ENCODE peak calls at places on chromosomes 7 and 10, in four cellular contexts. A is HepG2, P is GM12878, D is H1. R is an unnamed sample. For H3K4me1, the result is how much of the 10 kb centered on the place peaks cover.

GRCh38 chr10:35372329-35372728 is 36.0 kb downstream of the CCNY start:
- DNase-seq in D (no peak), P (no peak), A (no peak), R (no peak)

GRCh38 chr10:133025558-133026090 is 62.1 kb upstream of the ADGRA1 start:
- DNase-seq in P (no peak), A (no peak), D (no peak), R (no peak)

GRCh38 chr7:142438235-142438922 is 180.5 kb upstream of the PRSS58 start:
- DNase-seq in P (no peak), A (peak), D (no peak), R (peak)

GRCh38 chr10:132689721-132690360 is 96.1 kb downstream of the NKX6-2 start:
- DNase-seq in A (no peak), P (no peak), D (no peak), R (no peak)

GRCh38 chr10:50541921-50542320 is 81.8 kb downstream of the SGMS1 start:
- DNase-seq in P (no peak), D (no peak), A (no peak), R (no peak)

GRCh38 chr7:4006687-4007086 is 675.4 kb upstream of the FOXK1 start:
- DNase-seq in P (no peak), A (peak), D (no peak), R (no peak)

GRCh38 chr7:16958724-16959123 is 76.9 kb upstream of the AGR3 start:
- DNase-seq in D (no peak), P (no peak), A (peak), R (no peak)

GRCh38 chr7:129773328-129773731 is 161.8 kb downstream of the NRF1 start:
- DNase-seq in P (no peak), A (no peak), D (no peak), R (no peak)

GRCh38 chr7:150420242-150420641 is 30.2 kb upstream of the GIMAP8 start:
- DNase-seq in A (no peak), D (no peak), P (no peak), R (no peak)

GRCh38 chr7:121079425-121080169 is 91.1 kb downstream of the CPED1 start:
- DNase-seq in A (peak), D (no peak), P (no peak), R (no peak)

GRCh38 chr7:105281966-105282365 is 106.8 kb downstream of the SRPK2 start:
- DNase-seq in D (no peak), A (no peak), P (no peak), R (no peak)

GRCh38 chr10:117425908-117426566 is 50.8 kb upstream of the PDZD8 start:
- DNase-seq in P (no peak), D (no peak), A (no peak), R (no peak)

GRCh38 chr10:80664071-80664680 is 126.5 kb downstream of the SH2D4B start:
- DNase-seq in A (peak), D (peak), P (no peak), R (peak)

GRCh38 chr10:74651565-74651964 is 174.8 kb upstream of the KAT6B start:
- DNase-seq in P (no peak), A (no peak), D (no peak), R (no peak)

GRCh38 chr7:108329514-108329913 is 126.7 kb downstream of the NRCAM start:
- DNase-seq in A (no peak), P (no peak), D (no peak), R (no peak)

GRCh38 chr7:108328174-108328651 is 128.0 kb downstream of the NRCAM start:
- DNase-seq in A (no peak), D (no peak), P (peak), R (no peak)

GRCh38 chr7:108324053-108325038 is 131.9 kb downstream of the NRCAM start:
- DNase-seq in A (no peak), P (no peak), D (no peak), R (no peak)

GRCh38 chr7:108327353-108327752 is 128.9 kb downstream of the NRCAM start:
- DNase-seq in A (no peak), D (no peak), P (no peak), R (no peak)

DNA sequence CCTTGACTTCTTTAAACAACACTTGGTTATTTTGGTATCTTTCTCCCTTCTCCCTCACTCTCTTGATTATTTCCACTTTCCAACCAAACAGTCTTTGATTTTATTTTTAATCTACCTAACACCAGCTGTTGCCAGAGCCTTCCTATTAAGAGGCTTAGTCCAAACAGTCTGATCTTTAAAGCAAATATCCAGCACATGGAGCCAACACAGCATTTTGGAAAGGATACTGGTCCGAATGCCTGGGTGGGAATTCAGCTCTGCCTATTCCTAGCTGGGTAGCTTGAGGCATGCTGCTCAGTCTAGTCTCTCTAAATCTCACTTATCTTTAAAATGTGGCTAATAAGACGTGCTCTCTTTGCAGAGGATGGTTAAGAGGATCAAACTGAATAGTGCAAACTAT is 129.3 kb downstream of the NRCAM start:
- DNase-seq in P (no peak), A (no peak), D (no peak), R (no peak)
- H3K4me1 ChIP-seq in P (under half), A (under half), D (under half), R (under half)

GRCh38 chr7:2012981-2013380 is 219.8 kb downstream of the MAD1L1 start:
- DNase-seq in D (no peak), A (no peak), P (no peak), R (no peak)
- TF ChIP-seq SUZ12 in D (no peak), A (no peak), P (no peak), R (no peak)

DNA sequence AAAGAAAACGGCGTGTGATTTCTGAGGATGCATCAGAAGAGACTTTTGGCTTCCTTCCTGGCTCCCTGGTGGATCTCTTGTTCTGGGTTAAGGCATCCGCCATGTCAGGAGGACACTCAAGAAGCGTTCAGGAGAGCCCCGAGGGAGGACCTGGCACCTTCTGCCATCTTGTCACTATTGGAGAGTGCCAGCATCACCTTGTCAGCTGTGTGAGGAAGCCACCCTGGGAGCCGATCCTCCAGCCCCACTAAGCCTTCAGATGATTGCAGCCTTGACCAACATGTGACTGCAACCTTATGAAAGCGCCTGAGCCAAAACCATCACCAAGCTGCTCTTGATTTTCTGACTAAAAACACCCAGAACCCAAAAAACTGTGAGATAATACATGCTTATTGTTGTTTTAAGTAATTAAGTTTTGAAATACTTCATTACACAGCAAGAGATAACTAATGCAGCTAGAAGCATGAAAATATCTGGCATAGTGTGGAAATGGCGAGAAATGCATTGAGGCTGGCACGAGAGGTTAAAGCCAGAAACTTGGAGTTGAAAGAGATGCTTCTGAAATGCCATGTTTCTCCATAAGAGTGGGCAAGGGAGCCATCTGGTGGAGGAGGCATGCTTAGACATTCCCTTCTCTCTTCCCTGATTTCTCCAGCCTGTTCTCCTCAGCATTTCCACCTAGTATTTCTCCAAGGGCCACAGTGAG is 5.4 kb upstream of the ZFYVE27 start:
- DNase-seq in A (peak), D (no peak), P (no peak), R (no peak)
- H3K4me1 ChIP-seq in A (under half), D (under half), P (under half), R (under half)

DNA sequence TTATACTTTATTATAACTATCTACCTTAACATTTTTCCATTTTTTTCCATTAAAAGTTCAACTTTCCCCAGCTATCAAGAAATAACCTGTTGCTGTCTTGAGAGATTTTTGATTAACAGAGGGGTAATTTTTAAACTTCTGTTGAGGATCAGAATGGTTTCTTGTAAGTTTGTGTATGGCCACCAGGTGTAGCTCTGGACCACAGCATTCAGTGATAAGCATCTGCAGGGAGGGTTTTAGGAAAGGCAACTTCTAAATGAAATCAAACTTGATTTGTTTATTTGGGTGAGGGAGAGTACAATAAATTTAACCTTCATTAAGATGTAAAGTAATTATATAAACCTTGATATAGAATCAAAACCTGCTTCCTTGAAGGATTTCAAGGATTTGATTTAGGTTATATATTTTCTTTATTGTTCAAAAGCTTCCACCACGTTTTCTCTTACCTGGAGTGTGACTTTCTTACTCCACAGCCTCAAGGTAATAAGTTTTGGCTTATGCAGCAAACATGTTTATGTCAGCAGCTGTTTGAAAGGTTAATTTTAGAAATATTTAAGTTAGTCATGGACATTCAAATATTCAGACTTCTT is 153.3 kb downstream of the STK31 start:
- DNase-seq in D (no peak), P (no peak), A (peak), R (peak)
- TF ChIP-seq SUZ12 in D (no peak), P (no peak), A (no peak), R (no peak)

GRCh38 chr10:23449677-23450220 is 10.9 kb downstream of the OTUD1 start:
- DNase-seq in D (no peak), A (no peak), P (no peak), R (no peak)
- H3K4me1 ChIP-seq in D (under half), A (under half), P (under half), R (under half)

GRCh38 chr10:100970076-100970913 is 991 bp downstream of the SEMA4G start:
- DNase-seq in D (no peak), A (peak), P (no peak), R (no peak)

GRCh38 chr10:100968037-100968736 is 1.1 kb upstream of the SEMA4G start:
- DNase-seq in D (no peak), A (no peak), P (no peak), R (no peak)

GRCh38 chr10:100968839-100969174 is 497 bp upstream of the SEMA4G start:
- DNase-seq in P (no peak), D (no peak), A (no peak), R (no peak)

GRCh38 chr10:100970914-100971811 is 1.9 kb downstream of the SEMA4G start:
- DNase-seq in A (peak), D (no peak), P (no peak), R (no peak)

DNA sequence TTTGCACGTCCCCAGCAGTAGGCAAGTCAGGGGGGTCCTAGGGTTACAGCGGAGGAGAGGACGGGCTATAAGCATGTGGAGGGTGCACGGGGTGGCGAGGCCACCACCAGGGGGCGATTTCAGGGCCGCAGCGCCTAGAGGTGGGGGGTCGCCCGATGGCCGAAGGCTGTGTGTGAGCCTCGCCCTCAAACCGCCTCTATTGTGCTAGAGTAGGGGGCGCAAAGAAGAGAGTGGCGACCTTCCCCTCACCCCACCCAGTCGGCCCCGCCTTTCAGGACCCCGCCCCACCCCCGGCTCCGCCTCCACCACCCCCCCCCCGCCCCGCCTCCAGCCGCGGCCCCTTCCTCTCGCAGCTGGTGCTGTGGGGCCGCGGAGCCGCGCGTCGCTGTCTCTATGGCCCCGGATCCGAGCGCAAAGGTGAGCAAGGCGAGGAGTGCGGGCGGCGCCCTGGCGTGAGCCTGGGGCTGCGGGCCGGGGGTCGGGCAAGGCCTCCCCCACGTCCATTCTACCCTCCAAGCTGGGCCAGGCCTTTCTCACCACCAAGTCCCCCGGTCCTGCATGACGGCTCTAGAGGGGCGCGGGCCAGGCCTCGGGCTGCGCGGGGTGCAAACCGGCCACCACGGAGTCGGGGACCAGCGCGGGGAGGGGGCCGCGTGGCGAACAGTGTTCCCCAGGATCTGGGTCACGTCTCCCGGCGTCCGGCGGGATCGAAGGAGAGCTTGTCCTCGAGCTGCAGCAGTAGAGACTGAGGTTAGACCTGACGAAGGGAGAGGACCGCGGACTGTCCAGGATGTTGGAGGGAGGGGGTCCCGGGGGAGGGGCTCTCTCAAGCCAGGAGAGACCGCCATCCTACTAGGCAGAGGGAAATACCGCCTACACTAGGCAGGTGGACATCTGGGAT is at the start of gene SEMA4G:
- DNase-seq in A (peak), P (no peak), D (peak), R (peak)
- TF ChIP-seq SUZ12 in A (no peak), P (no peak), D (no peak), R (no peak)

DNA sequence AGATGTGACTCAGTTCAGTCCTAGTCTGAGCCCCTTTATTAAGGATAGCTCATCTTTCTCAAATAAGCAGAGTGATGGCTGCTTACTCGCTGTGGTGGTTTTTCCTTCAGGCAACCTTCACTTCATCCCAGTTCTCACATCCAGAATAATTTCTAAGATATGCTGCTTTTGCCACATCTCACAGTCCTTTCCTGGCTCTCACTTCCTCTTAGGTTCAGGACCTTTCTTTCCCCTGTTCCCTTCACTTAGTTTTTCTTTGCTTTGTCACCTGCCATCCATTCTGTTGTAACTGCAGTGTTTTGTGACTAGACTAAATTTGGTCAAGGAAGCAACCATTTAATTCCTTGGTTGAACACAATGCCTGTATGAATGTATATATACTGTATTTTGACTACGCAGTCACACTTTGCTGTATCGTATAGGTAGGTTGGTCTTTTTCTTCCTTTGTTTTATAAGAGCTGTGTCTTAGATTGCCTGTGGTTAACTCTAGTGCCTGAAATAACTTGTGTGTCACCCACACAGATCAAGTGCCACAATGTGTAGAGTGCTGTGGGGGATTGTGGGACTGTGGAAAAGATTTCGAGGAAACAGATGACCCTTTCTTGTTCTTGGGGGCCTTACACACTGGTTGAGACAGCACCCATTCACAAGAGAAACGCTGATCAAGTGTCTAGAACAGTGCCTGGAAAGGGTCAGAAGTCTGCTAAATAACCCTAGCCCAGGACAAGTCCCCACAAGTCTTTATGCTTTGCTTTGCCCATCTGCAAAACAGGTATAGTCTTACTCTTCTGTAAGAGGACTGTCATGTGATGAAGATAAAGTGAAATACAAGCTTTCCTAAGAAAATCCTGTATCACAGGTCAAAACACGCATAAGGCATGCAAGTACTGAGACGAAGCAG is 2.6 kb downstream of the ZNF655 start:
- DNase-seq in A (no peak), D (no peak), P (no peak), R (no peak)
- H3K4me1 ChIP-seq in A (under half), D (under half), P (under half), R (under half)

R was measured in NT2/D1.